ENCODE peak calls at places on chromosome 19, in ten cellular contexts. C is activated gamma-delta T cell treated with anti-CD3 and anti-CD28 coated beads, Interleukin-2, amount 50 U/mL, for 16 hours; S is fibroblast of the aortic adventitia; N is left lung; V is stomach; O is fibroblast of mammary gland; T is endothelial cell; D is ovary; Q is stimulated activated CD4-positive, alpha-beta T cell treated with anti-CD3 and anti-CD28 coated beads, Interleukin-15, amount 100 ng/mL, for 1 hour; U is stimulated activated CD8-positive, alpha-beta memory T cell treated with anti-CD3 and anti-CD28 coated beads, Interleukin-4, amount 100 ng/mL, for 48 hours. F is an unnamed sample.

GRCh38 chr19:15419413-15420025 is 731 bp upstream of the AKAP8L start:
- DNase-seq in C (no peak), S (no peak), N (no peak), V (no peak), O (peak), T (no peak), D (no peak), Q (no peak), U (no peak), F (no peak)

GRCh38 chr19:13004273-13004672 is 9.0 kb downstream of the NFIX start:
- DNase-seq in C (no peak), S (no peak), N (no peak), V (peak), O (no peak), T (no peak), D (no peak), Q (no peak), U (no peak), F (no peak)

GRCh38 chr19:13012690-13013608 is 17.7 kb downstream of the NFIX start:
- DNase-seq in C (no peak), S (peak), N (peak), V (no peak), O (peak), T (no peak), D (peak), Q (no peak), U (peak), F (peak)

GRCh38 chr19:54325194-54325621 is 12.2 kb upstream of the LILRA5 start:
- DNase-seq in C (peak), S (peak), N (no peak), V (no peak), O (peak), T (peak), D (no peak), Q (no peak), U (peak), F (peak)

GRCh38 chr19:4089400-4089908 is 22.8 kb upstream of the ZBTB7A start:
- DNase-seq in C (peak), S (no peak), N (peak), V (no peak), O (no peak), T (no peak), D (no peak), Q (no peak), U (peak), F (no peak)

GRCh38 chr19:42042455-42043170 is 27.4 kb downstream of the GRIK5 start:
- DNase-seq in C (no peak), S (no peak), N (peak), V (no peak), O (no peak), T (no peak), D (no peak), Q (no peak), U (no peak), F (no peak)

GRCh38 chr19:2478756-2479555 is 3.0 kb downstream of the GADD45B start:
- DNase-seq in C (peak), S (peak), N (peak), V (peak), O (peak), T (no peak), D (peak), Q (peak), U (peak), F (no peak)

GRCh38 chr19:2223959-2224358 is 12.2 kb downstream of the PLEKHJ1 start:
- DNase-seq in C (no peak), S (no peak), N (no peak), V (no peak), O (no peak), T (no peak), D (no peak), Q (no peak), U (peak), F (no peak)

GRCh38 chr19:45569619-45570421 is 14.8 kb downstream of the OPA3 start:
- DNase-seq in C (peak), S (peak), N (peak), V (peak), O (peak), T (peak), D (no peak), Q (peak), U (peak), F (peak)

GRCh38 chr19:14048439-14049153 is 13.3 kb downstream of the PALM3 start:
- DNase-seq in C (peak), S (no peak), N (peak), V (peak), O (peak), T (peak), D (no peak), Q (peak), U (peak), F (peak)

GRCh38 chr19:55658846-55659459 is 4.1 kb downstream of the U2AF2 start:
- DNase-seq in C (no peak), S (no peak), N (peak), V (no peak), O (no peak), T (no peak), D (no peak), Q (no peak), U (no peak), F (no peak)

GRCh38 chr19:16611121-16611520 is 16.9 kb downstream of the MED26 start:
- DNase-seq in C (no peak), S (no peak), N (no peak), V (no peak), O (no peak), T (no peak), D (no peak), Q (no peak), U (no peak), F (no peak)

GRCh38 chr19:9792191-9793050 is 23.9 kb upstream of the ZNF846 start:
- DNase-seq in C (peak), S (peak), N (peak), V (peak), O (peak), T (peak), D (peak), Q (peak), U (peak), F (peak)

GRCh38 chr19:33424181-33424580 is 50.7 kb downstream of the CEBPG start:
- DNase-seq in C (no peak), S (no peak), N (no peak), V (no peak), O (no peak), T (no peak), D (no peak), Q (no peak), U (no peak), F (no peak)

GRCh38 chr19:4709440-4710280 is 14.0 kb downstream of the DPP9 start:
- DNase-seq in C (no peak), S (no peak), N (peak), V (peak), O (peak), T (no peak), D (no peak), Q (no peak), U (no peak), F (no peak)

GRCh38 chr19:11168568-11168967 is 13.0 kb upstream of the SPC24 start:
- DNase-seq in C (no peak), S (peak), N (no peak), V (no peak), O (peak), T (no peak), D (no peak), Q (no peak), U (no peak), F (no peak)

GRCh38 chr19:7738023-7738422 is 6.1 kb upstream of the CLEC4G start:
- DNase-seq in C (no peak), S (no peak), N (no peak), V (no peak), O (no peak), T (no peak), D (no peak), Q (no peak), U (peak), F (no peak)

GRCh38 chr19:7292950-7293794 is 1.0 kb downstream of the INSR start:
- DNase-seq in C (no peak), S (no peak), N (peak), V (peak), O (no peak), T (peak), D (peak), Q (peak), U (peak), F (no peak)

GRCh38 chr19:5974721-5975387 is 3.1 kb downstream of the RANBP3 start:
- DNase-seq in C (no peak), S (no peak), N (no peak), V (no peak), O (peak), T (no peak), D (no peak), Q (no peak), U (peak), F (no peak)

GRCh38 chr19:459724-460511 is 915 bp downstream of the SHC2 start:
- DNase-seq in C (no peak), S (peak), N (peak), V (peak), O (no peak), T (peak), D (peak), Q (no peak), U (peak), F (peak)

GRCh38 chr19:18190278-18190677 is 2.7 kb upstream of the MPV17L2 start:
- DNase-seq in C (no peak), S (no peak), N (no peak), V (no peak), O (no peak), T (no peak), D (no peak), Q (no peak), U (no peak), F (no peak)